ENCODE peak calls at places on chromosomes 3 and 15, in six cellular contexts. R is epithelial cell of esophagus; D is astrocyte of the cerebellum; L is dorsolateral prefrontal cortex; G is upper lobe of left lung; P is CD8-positive, alpha-beta T cell. E is an unnamed sample.

GRCh38 chr15:94234300-94234699 is 2.9 kb downstream of the MCTP2 start:
- DNase-seq in R (no peak), D (no peak), L (no peak), G (peak; percentile 66), P (no peak), E (no peak)

GRCh38 chr15:44706946-44707636 is 4.0 kb downstream of the PATL2 start:
- DNase-seq in R (peak; percentile 86), D (no peak), L (no peak), G (peak; percentile 83), P (no peak), E (no peak)

GRCh38 chr3:133871368-133872090 is 24.2 kb downstream of the RAB6B start:
- DNase-seq in R (no peak), D (no peak), L (no peak), G (no peak), P (no peak), E (no peak)

GRCh38 chr3:188962253-188963247 is 209.2 kb upstream of the TPRG1 start:
- DNase-seq in R (no peak), D (no peak), L (no peak), G (no peak), P (no peak), E (no peak)

GRCh38 chr15:40960926-40961325 is 7.7 kb downstream of the CHAC1 start:
- DNase-seq in R (no peak), D (no peak), L (no peak), G (peak; percentile 89), P (no peak), E (no peak)

GRCh38 chr3:177550667-177551066 is 353.4 kb upstream of the TBL1XR1 start:
- DNase-seq in R (no peak), D (no peak), L (no peak), G (no peak), P (no peak), E (no peak)

GRCh38 chr3:123521179-123521969 is 63.5 kb downstream of the HACD2 start:
- DNase-seq in R (no peak), D (peak; percentile 63), L (no peak), G (no peak), P (no peak), E (no peak)

GRCh38 chr15:73368301-73369072 is at the start of gene HCN4:
- DNase-seq in R (peak; percentile 19), D (no peak), L (no peak), G (no peak), P (no peak), E (no peak)

GRCh38 chr3:42190701-42191442 is 75.1 kb downstream of the CCK start:
- DNase-seq in R (peak; percentile 77), D (peak; percentile 39), L (peak; percentile 68), G (peak; percentile 62), P (peak; percentile 58), E (no peak)

GRCh38 chr15:95286911-95287769 is 1043.4 kb upstream of the NR2F2 start:
- DNase-seq in R (no peak), D (no peak), L (no peak), G (no peak), P (no peak), E (no peak)

GRCh38 chr3:191592105-191592504 is 131.1 kb downstream of the PYDC2 start:
- DNase-seq in R (no peak), D (no peak), L (no peak), G (no peak), P (no peak), E (no peak)

GRCh38 chr3:73784647-73785420 is 160.1 kb upstream of the PDZRN3 start:
- DNase-seq in R (no peak), D (no peak), L (no peak), G (no peak), P (no peak), E (no peak)

GRCh38 chr3:122299872-122300460 is 25.1 kb upstream of the CSTA start:
- DNase-seq in R (peak; percentile 40), D (no peak), L (no peak), G (no peak), P (peak; percentile 7), E (no peak)

GRCh38 chr15:62647195-62647865 is 395.2 kb upstream of the TPM1 start:
- DNase-seq in R (peak; percentile 79), D (peak; percentile 78), L (no peak), G (peak; percentile 54), P (no peak), E (no peak)

GRCh38 chr15:57357796-57358195 is 18.5 kb upstream of the CGNL1 start:
- DNase-seq in R (no peak), D (no peak), L (no peak), G (no peak), P (no peak), E (no peak)

GRCh38 chr3:45124379-45124778 is 21.8 kb downstream of the CDCP1 start:
- DNase-seq in R (peak; percentile 75), D (no peak), L (no peak), G (no peak), P (no peak), E (peak; percentile 58)

GRCh38 chr3:197539651-197540051 is 16.1 kb downstream of the BDH1 start:
- DNase-seq in R (peak; percentile 98), D (no peak), L (no peak), G (no peak), P (no peak), E (no peak)

GRCh38 chr15:31326729-31327673 is at the start of gene KLF13:
- DNase-seq in R (peak; percentile 84), D (no peak), L (no peak), G (no peak), P (peak; percentile 62), E (peak; percentile 32)

GRCh38 chr3:71893120-71893519 is 108.2 kb upstream of the PROK2 start:
- DNase-seq in R (no peak), D (no peak), L (no peak), G (no peak), P (no peak), E (no peak)

GRCh38 chr3:149620291-149621020 is 37.4 kb downstream of the WWTR1 start:
- DNase-seq in R (no peak), D (no peak), L (no peak), G (no peak), P (no peak), E (no peak)

GRCh38 chr3:168025076-168025475 is 70.6 kb downstream of the GOLIM4 start:
- DNase-seq in R (peak; percentile 39), D (no peak), L (no peak), G (no peak), P (no peak), E (no peak)

GRCh38 chr3:176046717-176047116 is 1150.6 kb downstream of the TBL1XR1 start:
- DNase-seq in R (no peak), D (no peak), L (no peak), G (no peak), P (no peak), E (no peak)

GRCh38 chr15:33839540-33839939 is 128.8 kb upstream of the CHRM5 start:
- DNase-seq in R (peak; percentile 51), D (no peak), L (no peak), G (no peak), P (no peak), E (no peak)

GRCh38 chr3:126307591-126308393 is 49.4 kb downstream of the KLF15 start:
- DNase-seq in R (no peak), D (no peak), L (no peak), G (no peak), P (no peak), E (no peak)

GRCh38 chr3:35521196-35521595 is 118.1 kb upstream of the ARPP21 start:
- DNase-seq in R (no peak), D (no peak), L (no peak), G (no peak), P (no peak), E (no peak)

GRCh38 chr3:73529280-73530029 is 95.3 kb downstream of the PDZRN3 start:
- DNase-seq in R (no peak), D (no peak), L (no peak), G (no peak), P (no peak), E (no peak)

GRCh38 chr15:82548700-82549099 is 8.4 kb upstream of the RPS17 start:
- DNase-seq in R (no peak), D (no peak), L (no peak), G (no peak), P (no peak), E (no peak)

GRCh38 chr3:183307749-183308148 is 54.7 kb downstream of the B3GNT5 start:
- DNase-seq in R (no peak), D (no peak), L (no peak), G (no peak), P (no peak), E (no peak)
- TF ChIP-seq CTCF in R (no peak), D (no peak), L (no peak), G (no peak), P (no peak), E (no peak)

GRCh38 chr3:7964899-7965298 is 536.7 kb upstream of the LMCD1 start:
- DNase-seq in R (peak; percentile 3), D (no peak), L (no peak), G (no peak), P (no peak), E (no peak)
- TF ChIP-seq CTCF in R (no peak), D (no peak), L (no peak), G (no peak), P (no peak), E (no peak)

GRCh38 chr3:193129607-193130006 is 111.4 kb upstream of the PLAAT1 start:
- DNase-seq in R (no peak), D (no peak), L (no peak), G (no peak), P (no peak), E (no peak)
- TF ChIP-seq CTCF in R (no peak), D (no peak), L (no peak), G (no peak), P (no peak), E (no peak)

DNA sequence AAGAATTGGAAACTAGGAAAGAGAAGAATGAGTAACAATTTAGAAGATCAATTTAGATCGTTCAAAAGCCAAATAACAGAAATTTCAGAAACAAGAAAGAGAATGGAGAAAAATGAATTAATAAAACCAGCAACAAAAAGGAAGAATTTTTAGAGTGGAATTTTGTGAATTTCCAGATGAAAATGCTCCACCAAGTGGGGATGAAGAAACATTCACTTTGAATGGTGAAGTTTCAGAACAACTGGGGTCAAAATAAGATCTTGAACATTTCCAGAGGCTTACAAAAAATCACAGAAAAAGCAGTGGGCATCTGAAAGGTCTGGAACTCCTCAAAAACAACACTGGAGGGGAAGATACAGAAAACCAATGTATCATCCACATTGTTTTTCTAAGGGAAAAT is 4.2 kb upstream of the MOBP start:
- DNase-seq in R (no peak), D (no peak), L (no peak), G (no peak), P (no peak), E (no peak)
- TF ChIP-seq CTCF in R (no peak), D (no peak), L (peak; percentile 53), G (no peak), P (no peak), E (no peak)

GRCh38 chr3:60136606-60137005 is 1086.8 kb upstream of the CFAP20DC start:
- DNase-seq in R (no peak), D (no peak), L (no peak), G (no peak), P (no peak), E (no peak)
- TF ChIP-seq CTCF in R (no peak), D (no peak), L (no peak), G (no peak), P (no peak), E (no peak)